ENCODE peak calls at places on chromosome 21, in ten cellular contexts. B is right lobe of liver, M is ovary, X is sigmoid colon, C is stomach, K is tibial nerve, T is A549, U is testis, L is spleen, Z is Peyer's patch. N is an unnamed sample.
A peak's percentile ranks its signal among the peaks of the same experiment; 100 is the strongest.

GRCh38 chr21:31426235-31426797 is 82.3 kb upstream of the TIAM1 start:
- DNase-seq in X (no peak), Z (no peak), C (no peak), M (no peak), L (no peak), U (no peak), T (no peak), K (no peak), B (no peak), N (no peak)

GRCh38 chr21:32207096-32207716 is 71.6 kb downstream of the MIS18A start:
- DNase-seq in T (no peak), B (no peak), M (no peak), C (no peak), K (no peak), X (no peak), Z (no peak), U (no peak), L (no peak), N (no peak)

GRCh38 chr21:42009018-42009830 is 936 bp downstream of the ZBTB21 start:
- DNase-seq in Z (peak; percentile 81), B (peak; percentile 78), K (peak; percentile 33), L (peak; percentile 93), T (peak; percentile 40), U (peak; percentile 48), X (peak; percentile 81), C (peak; percentile 52), M (peak; percentile 56), N (peak; percentile 64)

GRCh38 chr21:45151484-45152115 is 77.2 kb downstream of the ADARB1 start:
- DNase-seq in Z (no peak), T (no peak), U (peak; percentile 12), B (no peak), K (no peak), C (no peak), L (no peak), M (no peak), X (peak; percentile 50), N (no peak)

GRCh38 chr21:44730951-44731579 is 19.7 kb upstream of the TSPEAR start:
- DNase-seq in K (no peak), Z (no peak), B (no peak), M (no peak), T (no peak), C (no peak), U (no peak), X (no peak), L (no peak), N (no peak)

GRCh38 chr21:45098867-45099266 is 24.5 kb downstream of the ADARB1 start:
- DNase-seq in B (no peak), T (peak; percentile 14), Z (no peak), C (no peak), X (no peak), L (no peak), U (no peak), M (no peak), K (no peak), N (no peak)

GRCh38 chr21:44847261-44848056 is 26.0 kb downstream of the PTTG1IP start:
- DNase-seq in K (no peak), U (no peak), C (no peak), T (no peak), Z (peak; percentile 44), X (no peak), M (no peak), B (no peak), L (no peak), N (no peak)

GRCh38 chr21:43970551-43970950 is 41.6 kb upstream of the TRAPPC10 start:
- DNase-seq in K (no peak), U (no peak), Z (no peak), X (no peak), T (no peak), C (no peak), M (no peak), B (no peak), L (no peak), N (no peak)

GRCh38 chr21:41943468-41944250 is 10.2 kb downstream of the C2CD2 start:
- DNase-seq in U (peak; percentile 64), K (no peak), C (no peak), M (no peak), B (no peak), T (no peak), L (peak; percentile 52), Z (no peak), X (no peak), N (no peak)

GRCh38 chr21:9008636-9009035 is 1512.7 kb upstream of the TPTE start:
- DNase-seq in U (no peak), M (no peak), Z (no peak), L (no peak), X (peak; percentile 67), K (no peak), T (peak; percentile 64), B (no peak), C (no peak), N (no peak)

DNA sequence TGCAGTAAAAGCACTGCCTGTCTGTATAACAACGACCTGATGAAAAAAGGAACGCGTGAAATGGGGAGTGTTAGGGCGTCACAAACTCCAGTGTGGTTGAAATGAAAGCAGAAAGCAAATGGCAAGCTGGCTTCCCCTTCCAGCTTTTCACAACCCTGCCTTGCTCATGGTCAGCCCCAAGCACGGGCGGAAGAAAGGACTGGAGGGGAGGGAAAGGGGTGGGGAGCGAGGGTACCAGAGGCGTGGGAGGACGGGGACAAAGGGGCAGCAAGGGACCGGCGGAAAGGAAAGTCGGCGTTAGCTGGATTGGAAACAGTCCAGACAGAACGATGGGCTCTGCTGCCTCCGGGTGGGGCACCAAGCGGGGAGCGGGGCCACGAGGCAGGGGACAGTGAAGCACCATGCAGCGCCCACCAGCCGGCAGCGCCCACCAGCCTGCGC is 9.6 kb downstream of the VPS26C start:
- DNase-seq in B (peak; percentile 68), M (peak; percentile 19), Z (no peak), C (no peak), T (peak; percentile 42), L (peak; percentile 84), X (no peak), U (peak; percentile 42), K (no peak), N (no peak)
- TF ChIP-seq POLR2A in B (no peak), M (no peak), Z (no peak), C (no peak), T (no peak), L (no peak), X (no peak), U (no peak), K (no peak), N (no peak)

DNA sequence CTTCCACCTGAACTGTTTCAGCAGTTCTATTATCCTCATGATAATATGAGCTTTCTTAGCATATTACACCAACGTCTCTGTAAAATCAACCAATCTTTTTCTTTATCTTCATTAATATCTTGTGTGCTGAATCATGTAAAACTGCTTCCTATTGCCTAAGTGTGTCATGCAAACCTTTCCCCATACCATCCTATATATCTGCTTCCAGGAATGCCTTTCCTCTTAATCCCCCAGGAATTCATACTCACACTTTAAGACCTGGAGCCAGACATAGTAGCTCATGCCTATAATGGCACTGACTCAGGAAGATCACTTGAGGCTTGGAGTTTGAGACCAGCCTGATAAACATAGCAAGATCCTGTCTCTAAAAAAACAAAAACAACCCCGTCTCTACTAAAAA is 183.9 kb downstream of the NRIP1 start:
- DNase-seq in K (no peak), X (no peak), B (no peak), C (no peak), Z (no peak), M (no peak), T (no peak), L (no peak), U (no peak), N (no peak)
- H3K4me1 ChIP-seq in K (peaks cover 28% of the 10 kb centered on the region), X (peaks cover 20% of the 10 kb centered on the region), B (peaks cover 45% of the 10 kb centered on the region), C (no peaks in the 10 kb centered on the region), Z (peaks cover 12% of the 10 kb centered on the region), M (no peaks in the 10 kb centered on the region), T (peaks cover 54% of the 10 kb centered on the region), L (peaks cover 39% of the 10 kb centered on the region), U (peaks cover 7% of the 10 kb centered on the region), N (peaks cover 14% of the 10 kb centered on the region)

GRCh38 chr21:46226146-46226545 is 2.4 kb downstream of the LSS start:
- DNase-seq in C (no peak), M (no peak), U (peak; percentile 28), B (no peak), T (no peak), X (peak; percentile 72), Z (peak; percentile 32), K (no peak), L (no peak), N (no peak)
- H3K27ac ChIP-seq in C (no peak overlapping the region), M (peak overlapping the region; percentile 33), U (peak overlapping the region; percentile 88), B (peak overlapping the region; percentile 79), T (no peak overlapping the region), X (peak overlapping the region; percentile 89), Z (no peak overlapping the region), K (peak overlapping the region; percentile 87), L (no peak overlapping the region), N (no peak overlapping the region)

DNA sequence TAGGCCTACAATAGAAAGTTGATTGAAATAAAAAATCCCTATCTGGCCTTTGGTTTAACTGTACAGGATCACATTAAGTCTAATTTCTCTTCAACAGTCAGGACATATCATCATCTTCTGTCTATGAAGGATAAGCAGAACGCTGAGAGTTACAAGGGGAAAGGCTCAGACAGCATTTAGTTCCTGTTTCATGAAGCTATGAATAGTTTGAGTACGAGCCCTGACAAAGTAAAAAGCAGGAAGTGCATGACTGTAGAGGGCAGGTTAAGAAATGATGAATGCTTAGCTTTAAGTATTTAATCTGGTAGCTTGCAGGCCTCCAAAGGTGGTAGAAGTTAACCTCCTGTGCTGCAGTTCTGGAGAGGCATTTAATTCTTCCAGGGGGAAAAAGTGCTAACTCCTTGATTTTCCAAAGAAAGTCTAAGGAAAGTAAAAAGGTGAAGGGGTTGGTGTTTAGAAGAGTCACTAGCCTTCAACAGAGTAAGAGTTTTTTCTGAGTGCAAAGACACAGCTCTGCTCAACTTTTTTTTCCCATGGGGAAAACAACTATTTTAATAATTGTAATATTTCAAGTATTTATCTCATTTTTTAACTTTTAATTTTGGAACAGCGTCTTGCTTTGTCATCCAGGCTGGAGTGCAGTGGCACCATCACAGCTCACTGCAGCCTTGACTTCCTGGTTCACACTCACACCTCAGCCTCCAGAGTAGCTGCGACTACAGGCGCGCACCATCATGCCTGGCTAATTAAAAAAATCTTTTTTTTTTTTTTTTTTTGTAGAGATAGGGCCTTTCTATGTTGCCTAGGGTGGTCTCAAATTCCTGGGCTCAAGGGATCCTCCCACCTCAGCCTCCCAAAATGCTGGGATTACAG is 202.8 kb downstream of the APP start:
- DNase-seq in K (no peak), M (no peak), L (no peak), C (no peak), T (no peak), B (no peak), U (no peak), Z (no peak), X (no peak), N (peak; percentile 12)
- TF ChIP-seq POLR2A in K (no peak), M (no peak), L (no peak), C (no peak), T (no peak), B (no peak), U (no peak), Z (no peak), X (no peak), N (no peak)

GRCh38 chr21:35023396-35024070 is 25.6 kb downstream of the RUNX1 start:
- DNase-seq in B (no peak), C (no peak), X (no peak), L (no peak), Z (no peak), M (no peak), T (no peak), K (no peak), U (no peak), N (no peak)
- H3K4me1 ChIP-seq in B (peaks cover 25% of the 10 kb centered on the region), C (peaks cover 28% of the 10 kb centered on the region), X (peaks cover 22% of the 10 kb centered on the region), L (peaks cover 57% of the 10 kb centered on the region), Z (peaks cover 23% of the 10 kb centered on the region), M (no peaks in the 10 kb centered on the region), T (peaks cover 33% of the 10 kb centered on the region), K (peaks cover 13% of the 10 kb centered on the region), U (no peaks in the 10 kb centered on the region), N (peaks cover 15% of the 10 kb centered on the region)